ENCODE peak calls at places on chromosomes 13 and 19, in four cellular contexts. B is GM12878, N is K562, R is HepG2. Q is an unnamed sample. For H3K4me1, the result is how much of the 10 kb centered on the place peaks cover.

GRCh38 chr13:113122571-113123225 is at the start of gene F10:
- DNase-seq in N (peak), R (peak), B (no peak), Q (peak)

GRCh38 chr13:23966691-23967615 is 69.7 kb upstream of the C1QTNF9B start:
- DNase-seq in N (no peak), R (no peak), B (peak), Q (no peak)

GRCh38 chr13:112103971-112104872 is 37.3 kb downstream of the SOX1 start:
- DNase-seq in N (no peak), B (no peak), R (no peak), Q (no peak)

GRCh38 chr13:94711561-94712286 is 621 bp downstream of the SOX21 start:
- DNase-seq in R (no peak), B (no peak), N (peak), Q (no peak)

GRCh38 chr13:84946144-84946543 is 853.1 kb downstream of the SLITRK6 start:
- DNase-seq in B (no peak), R (no peak), N (no peak), Q (no peak)

GRCh38 chr19:16620018-16620417 is 8.0 kb downstream of the MED26 start:
- DNase-seq in R (no peak), N (no peak), B (no peak), Q (no peak)

GRCh38 chr13:113460599-113460998 is 7.3 kb upstream of the ADPRHL1 start:
- DNase-seq in B (no peak), N (no peak), R (no peak), Q (no peak)

GRCh38 chr19:51607920-51608562 is 22.2 kb downstream of the SIGLEC5 start:
- DNase-seq in N (peak), R (peak), B (no peak), Q (no peak)

GRCh38 chr13:45851171-45851889 is at the start of gene SIAH3:
- DNase-seq in R (no peak), N (no peak), B (no peak), Q (peak)

GRCh38 chr19:37975071-37975470 is 68.1 kb downstream of the SIPA1L3 start:
- DNase-seq in N (no peak), R (no peak), B (no peak), Q (no peak)

GRCh38 chr13:98141938-98142426 is 912 bp upstream of the FARP1 start:
- DNase-seq in R (no peak), N (no peak), B (no peak), Q (no peak)

GRCh38 chr19:44796701-44797115 is 12.2 kb upstream of the BCAM start:
- DNase-seq in R (peak), B (no peak), N (no peak), Q (peak)

GRCh38 chr19:22595918-22596341 is 38.2 kb upstream of the ZNF492 start:
- DNase-seq in R (no peak), N (peak), B (no peak), Q (no peak)

GRCh38 chr19:44592451-44592890 is 20.9 kb upstream of the IGSF23 start:
- DNase-seq in B (no peak), R (no peak), N (no peak), Q (peak)

GRCh38 chr19:18846862-18847515 is 15.2 kb downstream of the UPF1 start:
- DNase-seq in N (peak), R (peak), B (no peak), Q (peak)

GRCh38 chr13:33678906-33679657 is 138.9 kb upstream of the RFC3 start:
- DNase-seq in B (peak), N (peak), R (peak), Q (peak)

GRCh38 chr13:80551650-80552497 is 210.9 kb upstream of the SPRY2 start:
- DNase-seq in R (no peak), N (peak), B (no peak), Q (no peak)

GRCh38 chr13:98791611-98792010 is 39.1 kb upstream of the SLC15A1 start:
- DNase-seq in N (no peak), R (no peak), B (no peak), Q (no peak)

GRCh38 chr13:76621726-76622125 is 264.5 kb downstream of the KCTD12 start:
- DNase-seq in B (no peak), R (no peak), N (no peak), Q (no peak)

GRCh38 chr13:66139250-66139649 is 1090.9 kb downstream of the PCDH9 start:
- DNase-seq in N (no peak), R (peak), B (no peak), Q (no peak)

GRCh38 chr13:53237696-53238095 is 209.1 kb downstream of the OLFM4 start:
- DNase-seq in N (no peak), R (no peak), B (no peak), Q (no peak)

GRCh38 chr13:82654851-82655517 is 1227.3 kb downstream of the SLITRK1 start:
- DNase-seq in B (no peak), R (no peak), N (no peak), Q (no peak)

GRCh38 chr13:109412232-109412935 is 374.0 kb downstream of the IRS2 start:
- DNase-seq in B (no peak), R (no peak), N (no peak), Q (peak)

GRCh38 chr13:32881074-32881791 is 135.0 kb upstream of the KL start:
- DNase-seq in N (no peak), R (no peak), B (no peak), Q (no peak)

GRCh38 chr13:28805193-28805819 is 14.8 kb upstream of the MTUS2 start:
- DNase-seq in B (no peak), R (no peak), N (peak), Q (no peak)

GRCh38 chr19:16945364-16945714 is 56.5 kb downstream of the F2RL3 start:
- DNase-seq in N (peak), B (no peak), R (no peak), Q (no peak)

GRCh38 chr13:96782186-96782585 is 212.1 kb downstream of the OXGR1 start:
- DNase-seq in B (no peak), R (no peak), N (no peak), Q (no peak)

GRCh38 chr19:11347546-11347945 is 1.2 kb downstream of the CCDC159 start:
- DNase-seq in B (no peak), R (no peak), N (no peak), Q (no peak)

GRCh38 chr13:103898481-103898880 is 832.3 kb upstream of the SLC10A2 start:
- DNase-seq in R (no peak), N (no peak), B (no peak), Q (no peak)

GRCh38 chr13:65054277-65054676 is 2175.9 kb downstream of the PCDH9 start:
- DNase-seq in B (no peak), R (no peak), N (no peak), Q (no peak)

GRCh38 chr13:114112231-114112825 is 20.1 kb downstream of the RASA3 start:
- DNase-seq in N (no peak), B (no peak), R (no peak), Q (no peak)

GRCh38 chr13:113153810-113154748 is 4.4 kb upstream of the PROZ start:
- DNase-seq in R (peak), B (peak), N (peak), Q (peak)

GRCh38 chr13:100394005-100394695 is 194.4 kb downstream of the GGACT start:
- DNase-seq in N (no peak), R (no peak), B (peak), Q (peak)

GRCh38 chr13:109145631-109146030 is 516.2 kb downstream of the MYO16 start:
- DNase-seq in R (peak), B (no peak), N (peak), Q (peak)

GRCh38 chr19:17346109-17346671 is 8.8 kb downstream of the GTPBP3 start:
- DNase-seq in B (peak), R (peak), N (peak), Q (peak)

GRCh38 chr13:35979378-35979911 is 151.7 kb downstream of the DCLK1 start:
- DNase-seq in B (no peak), N (no peak), R (no peak), Q (no peak)

GRCh38 chr19:29583196-29584006 is 22.7 kb upstream of the POP4 start:
- DNase-seq in N (no peak), B (no peak), R (no peak), Q (no peak)
- TF ChIP-seq MAX in N (no peak), B (no peak), R (no peak), Q (no peak)

DNA sequence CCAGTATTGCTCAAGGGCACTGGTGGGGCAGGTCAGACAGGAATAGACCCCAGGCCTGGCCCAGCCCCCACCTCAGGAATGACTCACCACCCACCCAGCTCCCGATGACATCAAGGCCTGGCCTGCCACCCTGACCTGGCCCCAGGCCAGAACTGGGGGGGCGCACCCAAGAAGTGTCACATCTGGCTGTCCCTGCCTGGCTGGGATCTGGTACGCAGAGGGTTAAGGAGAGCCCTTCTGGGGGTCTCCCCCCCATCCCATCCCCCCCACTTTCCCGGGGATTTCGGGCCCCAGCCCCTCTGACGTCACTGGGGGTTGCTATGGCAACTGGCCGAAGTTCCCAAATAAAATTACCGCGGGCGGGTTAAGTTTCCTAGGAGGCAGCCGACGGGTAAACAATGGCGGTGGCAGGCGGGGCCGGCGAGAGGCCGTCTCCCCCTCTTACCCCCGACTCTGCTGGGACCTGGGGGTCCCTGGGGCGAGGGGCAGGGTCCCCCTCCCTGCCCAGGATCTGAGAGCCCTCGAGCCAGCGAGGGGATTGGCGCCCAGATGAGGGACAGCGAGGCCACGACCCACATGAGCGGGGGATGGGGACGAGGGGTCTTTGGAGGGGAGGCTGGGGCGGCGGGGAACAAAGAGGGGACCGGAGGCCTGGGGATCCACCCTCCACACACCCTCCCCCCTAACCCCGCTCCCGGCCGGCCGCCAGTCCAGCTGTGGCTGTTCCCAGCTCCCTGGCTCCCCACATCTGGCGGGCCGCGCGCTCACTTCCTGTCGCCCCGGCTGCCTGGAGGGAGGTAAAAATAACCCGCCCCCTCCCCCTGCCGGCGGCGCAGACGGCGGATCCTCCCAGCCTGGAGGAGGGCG is 29.7 kb upstream of the NANOS3 start:
- DNase-seq in R (peak), N (peak), B (no peak), Q (no peak)
- H3K4me1 ChIP-seq in R (half or more), N (under half), B (under half), Q (half or more)

DNA sequence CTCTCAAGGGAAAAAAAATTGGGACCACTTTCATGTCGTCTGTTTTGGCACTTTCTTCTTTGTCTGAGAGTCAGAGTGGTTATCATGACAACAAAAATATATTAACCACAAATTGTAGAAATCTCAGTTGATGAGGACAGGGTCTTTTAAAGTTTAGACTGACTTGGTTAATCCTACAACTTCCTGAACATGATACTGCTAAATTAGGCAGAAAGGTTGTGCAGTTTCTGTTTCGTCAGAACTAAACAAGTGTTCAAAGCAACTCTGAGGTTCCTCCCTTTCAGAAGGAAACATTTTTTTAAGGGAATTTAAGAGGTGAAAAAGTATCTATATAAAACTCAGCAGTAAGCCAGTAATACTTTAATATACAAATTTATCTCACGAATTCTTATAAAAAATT is 15.3 kb downstream of the KLF5 start:
- DNase-seq in R (no peak), B (no peak), N (no peak), Q (no peak)
- TF ChIP-seq BHLHE40 in R (no peak), B (no peak), N (no peak), Q (no peak)

GRCh38 chr19:47644743-47645499 is 36.0 kb downstream of the BICRA start:
- DNase-seq in B (no peak), N (no peak), R (no peak), Q (no peak)
- TF ChIP-seq MAX in B (no peak), N (no peak), R (no peak), Q (no peak)

DNA sequence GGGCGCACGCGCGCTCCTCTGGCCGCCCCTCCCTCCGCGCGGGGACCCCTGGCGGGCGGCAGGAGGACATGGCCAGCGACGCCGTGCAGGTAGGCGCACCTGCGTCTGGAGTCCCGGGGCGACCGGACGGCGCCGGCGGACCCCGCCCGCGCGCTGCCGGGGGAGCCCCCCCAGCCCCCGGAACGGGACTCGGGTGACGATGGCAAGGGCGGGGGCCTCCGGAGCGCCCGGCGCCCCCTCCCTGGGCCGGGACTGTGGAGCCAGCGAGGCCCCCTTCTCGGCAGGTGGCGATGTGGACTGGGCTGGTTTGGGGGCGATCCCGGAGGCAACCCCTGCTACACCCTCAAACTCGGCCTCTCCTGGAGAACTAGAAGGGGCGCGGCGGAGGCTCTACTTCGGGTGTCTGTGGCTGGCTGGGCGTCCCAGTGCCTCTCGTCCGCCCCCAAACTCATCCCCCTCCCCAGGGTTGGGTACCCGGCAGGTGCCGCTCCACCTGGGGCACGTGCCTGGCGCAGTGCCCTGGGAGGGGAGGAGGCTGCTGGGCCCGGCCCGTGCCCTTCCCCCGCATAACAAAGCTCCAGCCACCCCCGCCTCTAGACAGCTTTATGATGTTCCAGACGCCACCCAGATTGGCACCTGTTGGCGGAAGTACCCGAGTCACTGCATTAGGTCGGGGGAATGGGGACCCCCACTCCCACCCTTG is 499 bp downstream of the PKN1 start:
- DNase-seq in B (no peak), N (no peak), R (no peak), Q (no peak)
- H3K4me1 ChIP-seq in B (under half), N (under half), R (under half), Q (under half)

GRCh38 chr19:42762782-42763181 is 2.7 kb downstream of the PSG8 start:
- DNase-seq in R (no peak), B (no peak), N (no peak), Q (no peak)
- TF ChIP-seq BHLHE40 in R (no peak), B (no peak), N (no peak), Q (no peak)

GRCh38 chr13:40536443-40537113 is 129.9 kb downstream of the FOXO1 start:
- DNase-seq in B (no peak), N (no peak), R (peak), Q (peak)
- TF ChIP-seq MAX in B (no peak), N (no peak), R (peak), Q (no peak)

GRCh38 chr19:55661826-55662225 is 7.0 kb downstream of the U2AF2 start:
- DNase-seq in B (no peak), N (no peak), R (no peak), Q (no peak)

GRCh38 chr19:55660991-55661390 is 6.2 kb downstream of the U2AF2 start:
- DNase-seq in R (no peak), B (no peak), N (no peak), Q (no peak)

GRCh38 chr19:55660404-55660803 is 5.6 kb downstream of the U2AF2 start:
- DNase-seq in N (no peak), R (no peak), B (no peak), Q (no peak)

GRCh38 chr19:55658846-55659459 is 4.1 kb downstream of the U2AF2 start:
- DNase-seq in N (no peak), R (no peak), B (no peak), Q (no peak)

DNA sequence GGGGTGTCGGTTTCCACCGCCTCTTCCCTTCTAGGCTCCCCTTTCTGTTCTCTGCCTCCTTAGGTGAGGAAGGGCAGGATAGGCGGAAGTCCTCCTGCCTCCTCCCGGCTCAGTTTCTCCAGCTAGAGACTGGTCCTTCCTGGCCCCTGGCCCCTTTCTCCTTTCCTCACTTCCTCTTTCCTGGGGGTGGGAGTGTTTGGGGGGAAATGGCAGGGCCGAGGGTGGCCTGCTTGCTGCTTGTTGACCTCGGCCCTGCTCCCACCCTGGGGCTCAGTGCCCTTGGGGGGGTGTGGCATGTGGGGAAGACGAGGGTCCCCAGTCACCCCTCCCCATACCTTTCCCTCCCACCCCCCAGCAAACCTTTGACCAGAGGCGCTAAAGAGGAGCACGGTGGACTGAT is 5.0 kb downstream of the U2AF2 start:
- DNase-seq in B (no peak), N (no peak), R (no peak), Q (no peak)
- H3K4me1 ChIP-seq in B (under half), N (under half), R (under half), Q (under half)

DNA sequence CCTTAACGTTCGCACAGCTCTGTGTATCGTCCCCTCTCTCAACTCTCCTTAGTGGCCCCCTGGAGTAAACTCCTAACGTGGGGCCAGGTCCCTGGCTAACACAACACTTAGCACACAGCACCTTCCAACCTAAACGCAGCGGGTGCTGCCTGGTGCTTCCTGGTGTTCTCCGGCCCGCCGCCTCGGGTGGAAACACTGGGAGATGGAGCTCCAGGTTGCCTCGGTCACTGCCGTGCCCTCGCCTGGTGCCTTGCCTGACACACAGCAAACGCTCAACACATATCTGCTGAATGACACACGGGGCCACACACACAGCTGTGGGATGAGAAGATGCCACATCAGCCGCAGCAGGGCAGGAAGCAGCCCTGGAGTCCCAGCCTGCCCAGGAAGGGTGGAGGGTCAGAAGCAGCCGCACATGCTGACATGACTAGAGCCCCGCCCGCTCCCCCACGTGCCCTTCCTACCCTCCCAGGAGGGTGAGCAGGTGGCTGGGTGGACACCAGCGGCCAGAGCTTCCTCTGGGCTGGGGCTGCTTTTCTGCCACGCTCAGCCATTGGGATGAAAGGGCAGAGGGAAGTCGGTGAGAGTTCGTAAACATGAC is 6.6 kb downstream of the PEPD start:
- DNase-seq in B (no peak), R (no peak), N (no peak), Q (no peak)
- TF ChIP-seq BHLHE40 in B (no peak), R (no peak), N (no peak), Q (no peak)

GRCh38 chr13:59823495-59823894 is 340.2 kb downstream of the DIAPH3 start:
- DNase-seq in N (no peak), B (no peak), R (no peak), Q (no peak)
- TF ChIP-seq MAX in N (no peak), B (no peak), R (no peak), Q (no peak)

Q was measured in A549.